ENCODE peak calls at places on chromosomes 6 and 20, in ten cellular contexts. K, L, H, Q, N, T, B, C, W and X are unnamed samples.
A peak's percentile ranks its signal among the peaks of the same experiment; 100 is the strongest.

GRCh38 chr20:45342863-45343444 is 5.3 kb downstream of the SDC4 start:
- DNase-seq in L (no peak), Q (no peak), K (no peak), H (no peak), T (no peak), W (no peak), N (no peak), C (no peak), B (no peak), X (no peak)

GRCh38 chr20:46998497-46999190 is 104.0 kb downstream of the EYA2 start:
- DNase-seq in W (no peak), H (no peak), T (no peak), K (no peak), B (no peak), N (peak; percentile 68), Q (no peak), C (no peak), L (peak; percentile 56), X (no peak)

GRCh38 chr20:63968928-63969760 is 586 bp downstream of the ZNF512B start:
- DNase-seq in W (no peak), K (no peak), H (peak; percentile 20), N (no peak), C (peak; percentile 8), Q (no peak), L (no peak), T (peak; percentile 64), B (peak; percentile 39), X (peak; percentile 89)

GRCh38 chr20:57808266-57808866 is 98.6 kb upstream of the PMEPA1 start:
- DNase-seq in L (peak; percentile 35), N (no peak), Q (no peak), B (no peak), C (no peak), W (no peak), T (no peak), K (no peak), H (no peak), X (no peak)

GRCh38 chr20:40564997-40565680 is 123.9 kb downstream of the MAFB start:
- DNase-seq in W (no peak), H (no peak), C (no peak), Q (no peak), T (no peak), K (no peak), N (peak; percentile 64), B (no peak), L (no peak), X (no peak)

GRCh38 chr20:3238616-3239025 is 369 bp downstream of the SLC4A11 start:
- DNase-seq in C (peak; percentile 18), Q (peak; percentile 54), N (peak; percentile 41), L (no peak), K (no peak), T (peak; percentile 63), H (no peak), W (no peak), B (peak; percentile 29), X (no peak)

GRCh38 chr6:125546827-125547226 is 202.6 kb upstream of the HEY2 start:
- DNase-seq in Q (no peak), K (no peak), W (no peak), L (no peak), N (no peak), T (no peak), C (no peak), B (no peak), H (no peak), X (no peak)

GRCh38 chr6:152170702-152171667 is 363.5 kb downstream of the ESR1 start:
- DNase-seq in C (peak; percentile 22), W (no peak), K (peak; percentile 19), B (no peak), Q (no peak), N (peak; percentile 38), T (no peak), L (no peak), H (no peak), X (no peak)

GRCh38 chr6:150336299-150336698 is 32.5 kb upstream of the IYD start:
- DNase-seq in L (no peak), N (peak; percentile 44), W (no peak), C (no peak), Q (no peak), K (no peak), B (no peak), H (no peak), T (no peak), X (no peak)

GRCh38 chr6:36947570-36948351 is 6.8 kb upstream of the PI16 start:
- DNase-seq in T (no peak), Q (no peak), W (no peak), H (no peak), K (no peak), C (peak; percentile 41), L (no peak), B (peak; percentile 26), N (no peak), X (peak; percentile 60)

GRCh38 chr20:10131612-10132345 is 86.9 kb upstream of the SNAP25 start:
- DNase-seq in L (no peak), Q (peak; percentile 27), C (no peak), T (no peak), H (peak; percentile 64), B (no peak), N (peak; percentile 63), K (no peak), W (peak; percentile 18), X (no peak)

GRCh38 chr20:43909720-43910119 is 4.9 kb upstream of the TOX2 start:
- DNase-seq in C (no peak), W (no peak), H (no peak), L (no peak), T (no peak), Q (no peak), B (no peak), K (no peak), N (no peak), X (no peak)

GRCh38 chr6:17397764-17398194 is 4.4 kb downstream of the CAP2 start:
- DNase-seq in H (no peak), C (no peak), Q (no peak), B (no peak), N (no peak), W (no peak), K (no peak), L (no peak), T (no peak), X (no peak)

GRCh38 chr20:32188376-32189122 is 19.0 kb downstream of the PLAGL2 start:
- DNase-seq in K (no peak), B (no peak), T (no peak), C (no peak), L (no peak), W (no peak), H (no peak), Q (no peak), N (no peak), X (no peak)

GRCh38 chr20:24608926-24609667 is 139.7 kb downstream of the SYNDIG1 start:
- DNase-seq in K (no peak), L (no peak), T (no peak), H (no peak), C (no peak), B (no peak), Q (no peak), W (no peak), N (no peak), X (no peak)

GRCh38 chr6:163720005-163720404 is 305.5 kb downstream of the QKI start:
- DNase-seq in K (no peak), C (no peak), L (no peak), N (no peak), B (no peak), Q (no peak), T (no peak), H (no peak), W (no peak), X (no peak)

GRCh38 chr20:32441638-32442037 is 83.5 kb downstream of the ASXL1 start:
- DNase-seq in W (no peak), C (no peak), N (no peak), Q (no peak), K (no peak), T (no peak), B (no peak), H (no peak), L (no peak), X (no peak)

GRCh38 chr6:169775321-169775720 is 23.9 kb downstream of the ERMARD start:
- DNase-seq in Q (no peak), T (no peak), H (no peak), K (no peak), N (no peak), C (no peak), W (no peak), B (no peak), L (no peak), X (no peak)

GRCh38 chr6:10320291-10320690 is 94.6 kb downstream of the TFAP2A start:
- DNase-seq in C (no peak), H (no peak), W (no peak), K (no peak), L (no peak), T (no peak), N (no peak), B (no peak), Q (no peak), X (no peak)

GRCh38 chr20:47778398-47779354 is 6.6 kb downstream of the SULF2 start:
- DNase-seq in T (no peak), K (no peak), L (no peak), H (no peak), N (no peak), B (no peak), C (no peak), W (no peak), Q (no peak), X (no peak)

GRCh38 chr20:59063358-59064213 is 21.0 kb upstream of the PRELID3B start:
- DNase-seq in W (no peak), Q (peak; percentile 27), K (no peak), T (no peak), B (no peak), C (no peak), H (peak; percentile 20), N (peak; percentile 57), L (no peak), X (no peak)

GRCh38 chr6:65637289-65638046 is 69.6 kb downstream of the EYS start:
- DNase-seq in L (no peak), B (no peak), T (peak; percentile 34), K (no peak), Q (no peak), C (no peak), W (no peak), N (no peak), H (no peak), X (no peak)

GRCh38 chr20:40173877-40174276 is 515.2 kb downstream of the MAFB start:
- DNase-seq in L (no peak), N (no peak), C (no peak), T (no peak), H (no peak), W (no peak), K (no peak), Q (no peak), B (no peak), X (no peak)

GRCh38 chr6:2616796-2617195 is 133.9 kb downstream of the MYLK4 start:
- DNase-seq in C (no peak), Q (no peak), T (no peak), H (no peak), B (no peak), W (no peak), L (no peak), K (no peak), N (no peak), X (no peak)

GRCh38 chr20:21090738-21091120 is 15.4 kb downstream of the LINC00237 start:
- DNase-seq in C (no peak), H (no peak), N (no peak), K (no peak), W (no peak), L (no peak), T (no peak), Q (no peak), B (no peak), X (no peak)

GRCh38 chr6:73580247-73581149 is 59.7 kb upstream of the EEF1A1 start:
- DNase-seq in L (peak; percentile 90), Q (peak; percentile 75), H (peak; percentile 78), N (peak; percentile 94), C (peak; percentile 27), K (peak; percentile 40), T (peak; percentile 92), W (no peak), B (peak; percentile 35), X (peak; percentile 92)

GRCh38 chr20:50190251-50191064 is at the start of gene CEBPB:
- DNase-seq in T (peak; percentile 95), W (peak; percentile 73), K (peak; percentile 75), H (peak; percentile 88), L (peak; percentile 84), B (peak; percentile 84), Q (peak; percentile 95), C (peak; percentile 78), N (peak; percentile 95), X (peak; percentile 98)

GRCh38 chr6:127879685-127880084 is 21.2 kb downstream of the THEMIS start:
- DNase-seq in W (peak; percentile 78), N (peak; percentile 52), L (no peak), T (peak; percentile 79), B (no peak), K (no peak), H (no peak), C (no peak), Q (no peak), X (no peak)